ENCODE peak calls at places on chromosome 3, in five cellular contexts. T, H, Z, S and M are unnamed samples.

GRCh38 chr3:12557472-12558105 is 702 bp downstream of the MKRN2 start:
- DNase-seq in T (no peak), H (no peak), Z (no peak), S (no peak), M (no peak)

GRCh38 chr3:143600762-143601161 is 247.5 kb downstream of the SLC9A9 start:
- DNase-seq in T (no peak), H (no peak), Z (no peak), S (no peak), M (no peak)

GRCh38 chr3:12442654-12443501 is 41.4 kb upstream of the TSEN2 start:
- DNase-seq in T (no peak), H (no peak), Z (no peak), S (no peak), M (no peak)

GRCh38 chr3:110419096-110419495 is 652.5 kb upstream of the NECTIN3 start:
- DNase-seq in T (no peak), H (peak; percentile 13), Z (no peak), S (no peak), M (no peak)

GRCh38 chr3:126456766-126457388 is 18.8 kb downstream of the ZXDC start:
- DNase-seq in T (no peak), H (no peak), Z (no peak), S (no peak), M (peak; percentile 37)

GRCh38 chr3:196163687-196164493 is 47.3 kb downstream of the ZDHHC19 start:
- DNase-seq in T (no peak), H (no peak), Z (no peak), S (no peak), M (peak; percentile 68)

GRCh38 chr3:174330303-174330702 is 528.8 kb upstream of the NAALADL2 start:
- DNase-seq in T (no peak), H (peak; percentile 79), Z (no peak), S (no peak), M (no peak)

GRCh38 chr3:44421280-44421679 is 56.2 kb downstream of the ZNF445 start:
- DNase-seq in T (no peak), H (no peak), Z (no peak), S (no peak), M (no peak)

GRCh38 chr3:27165348-27165747 is 203.8 kb downstream of the NEK10 start:
- DNase-seq in T (no peak), H (peak; percentile 20), Z (no peak), S (no peak), M (no peak)

GRCh38 chr3:13563911-13564310 is 15.0 kb downstream of the FBLN2 start:
- DNase-seq in T (no peak), H (no peak), Z (no peak), S (no peak), M (no peak)

GRCh38 chr3:86990734-86991481 is at the start of gene VGLL3:
- DNase-seq in T (no peak), H (no peak), Z (peak; percentile 82), S (peak; percentile 8), M (peak; percentile 90)

GRCh38 chr3:183508818-183509217 is 46.7 kb downstream of the KLHL6 start:
- DNase-seq in T (no peak), H (no peak), Z (no peak), S (no peak), M (no peak)

GRCh38 chr3:111859061-111859973 is at the start of gene PHLDB2:
- DNase-seq in T (peak; percentile 32), H (peak; percentile 58), Z (peak; percentile 83), S (peak; percentile 57), M (peak; percentile 89)

GRCh38 chr3:53097887-53098286 is 32.3 kb downstream of the RFT1 start:
- DNase-seq in T (no peak), H (no peak), Z (no peak), S (no peak), M (peak; percentile 19)